ENCODE peak calls at places on chromosome 2, in seven cellular contexts. One of them, this sample, is unnamed.
A peak's percentile ranks its signal among the peaks of the same experiment; 100 is the strongest.

GRCh38 chr2:234287650-234288049 is 209.2 kb downstream of the ARL4C start:
- DNase-seq in HepG2: no peak
- DNase-seq in HCT116: no peak
- DNase-seq in K562: no peak
- DNase-seq in SK-N-SH: no peak
- DNase-seq in H1: no peak
- DNase-seq in GM12878: no peak
- DNase-seq in this sample: no peak

GRCh38 chr2:183123959-183124221 is 353 bp upstream of the NUP35 start:
- DNase-seq in HepG2: no peak
- DNase-seq in HCT116: no peak
- DNase-seq in K562: no peak
- DNase-seq in SK-N-SH: no peak
- DNase-seq in H1: no peak
- DNase-seq in GM12878: no peak
- DNase-seq in this sample: no peak

GRCh38 chr2:99881901-99882591 is 260.3 kb downstream of the AFF3 start:
- DNase-seq in HepG2: no peak
- DNase-seq in HCT116: no peak
- DNase-seq in K562: no peak
- DNase-seq in SK-N-SH: peak; percentile 47
- DNase-seq in H1: no peak
- DNase-seq in GM12878: no peak
- DNase-seq in this sample: peak; percentile 40

GRCh38 chr2:8657423-8658062 is 24.3 kb upstream of the ID2 start:
- DNase-seq in HepG2: no peak
- DNase-seq in HCT116: no peak
- DNase-seq in K562: no peak
- DNase-seq in SK-N-SH: no peak
- DNase-seq in H1: no peak
- DNase-seq in GM12878: no peak
- DNase-seq in this sample: no peak

GRCh38 chr2:178233428-178233827 is 39.1 kb downstream of the OSBPL6 start:
- DNase-seq in HepG2: no peak
- DNase-seq in HCT116: no peak
- DNase-seq in K562: no peak
- DNase-seq in SK-N-SH: no peak
- DNase-seq in H1: no peak
- DNase-seq in GM12878: no peak
- DNase-seq in this sample: no peak

GRCh38 chr2:209368406-209368805 is 55.4 kb upstream of the MAP2 start:
- DNase-seq in HepG2: no peak
- DNase-seq in HCT116: no peak
- DNase-seq in K562: no peak
- DNase-seq in SK-N-SH: no peak
- DNase-seq in H1: no peak
- DNase-seq in GM12878: no peak
- DNase-seq in this sample: peak; percentile 4

GRCh38 chr2:173647681-173648350 is 293.1 kb downstream of the CDCA7 start:
- DNase-seq in HepG2: no peak
- DNase-seq in HCT116: no peak
- DNase-seq in K562: no peak
- DNase-seq in SK-N-SH: no peak
- DNase-seq in H1: no peak
- DNase-seq in GM12878: no peak
- DNase-seq in this sample: no peak

GRCh38 chr2:106781196-106781595 is 104.8 kb downstream of the ST6GAL2 start:
- DNase-seq in HepG2: no peak
- DNase-seq in HCT116: no peak
- DNase-seq in K562: no peak
- DNase-seq in SK-N-SH: no peak
- DNase-seq in H1: no peak
- DNase-seq in GM12878: no peak
- DNase-seq in this sample: no peak

GRCh38 chr2:69436594-69436936 is 670 bp downstream of the NFU1 start:
- DNase-seq in HepG2: no peak
- DNase-seq in HCT116: no peak
- DNase-seq in K562: no peak
- DNase-seq in SK-N-SH: no peak
- DNase-seq in H1: no peak
- DNase-seq in GM12878: peak; percentile 36
- DNase-seq in this sample: peak; percentile 21

GRCh38 chr2:239399404-239399999 is 1.3 kb downstream of the HDAC4 start:
- DNase-seq in HepG2: peak; percentile 75
- DNase-seq in HCT116: no peak
- DNase-seq in K562: peak; percentile 10
- DNase-seq in SK-N-SH: peak; percentile 54
- DNase-seq in H1: no peak
- DNase-seq in GM12878: no peak
- DNase-seq in this sample: no peak

GRCh38 chr2:207051345-207051959 is 112.1 kb downstream of the CPO start:
- DNase-seq in HepG2: no peak
- DNase-seq in HCT116: no peak
- DNase-seq in K562: no peak
- DNase-seq in SK-N-SH: no peak
- DNase-seq in H1: no peak
- DNase-seq in GM12878: no peak
- DNase-seq in this sample: no peak

GRCh38 chr2:46929612-46930011 is 14.0 kb upstream of the MCFD2 start:
- DNase-seq in HepG2: no peak
- DNase-seq in HCT116: no peak
- DNase-seq in K562: no peak
- DNase-seq in SK-N-SH: no peak
- DNase-seq in H1: no peak
- DNase-seq in GM12878: no peak
- DNase-seq in this sample: no peak

GRCh38 chr2:71683070-71683469 is 229.7 kb downstream of the DYSF start:
- DNase-seq in HepG2: no peak
- DNase-seq in HCT116: no peak
- DNase-seq in K562: no peak
- DNase-seq in SK-N-SH: no peak
- DNase-seq in H1: no peak
- DNase-seq in GM12878: no peak
- DNase-seq in this sample: no peak

GRCh38 chr2:23616630-23617029 is 231.7 kb downstream of the KLHL29 start:
- DNase-seq in HepG2: no peak
- DNase-seq in HCT116: no peak
- DNase-seq in K562: no peak
- DNase-seq in SK-N-SH: no peak
- DNase-seq in H1: no peak
- DNase-seq in GM12878: no peak
- DNase-seq in this sample: no peak

GRCh38 chr2:28457237-28457636 is 38.6 kb upstream of the PLB1 start:
- DNase-seq in HepG2: no peak
- DNase-seq in HCT116: no peak
- DNase-seq in K562: peak; percentile 31
- DNase-seq in SK-N-SH: no peak
- DNase-seq in H1: no peak
- DNase-seq in GM12878: no peak
- DNase-seq in this sample: no peak

GRCh38 chr2:127025357-127026062 is 81.4 kb downstream of the BIN1 start:
- DNase-seq in HepG2: no peak
- DNase-seq in HCT116: no peak
- DNase-seq in K562: peak; percentile 20
- DNase-seq in SK-N-SH: peak; percentile 89
- DNase-seq in H1: peak; percentile 57
- DNase-seq in GM12878: no peak
- DNase-seq in this sample: no peak

GRCh38 chr2:83160571-83160970 is 1298.5 kb downstream of the SUCLG1 start:
- DNase-seq in HepG2: no peak
- DNase-seq in HCT116: no peak
- DNase-seq in K562: no peak
- DNase-seq in SK-N-SH: no peak
- DNase-seq in H1: no peak
- DNase-seq in GM12878: no peak
- DNase-seq in this sample: no peak

GRCh38 chr2:182077451-182078142 is 91.9 kb downstream of the PPP1R1C start:
- DNase-seq in HepG2: peak; percentile 79
- DNase-seq in HCT116: peak; percentile 81
- DNase-seq in K562: peak; percentile 7
- DNase-seq in SK-N-SH: peak; percentile 28
- DNase-seq in H1: no peak
- DNase-seq in GM12878: no peak
- DNase-seq in this sample: peak; percentile 85

GRCh38 chr2:84811839-84812238 is 69.0 kb downstream of the TRABD2A start:
- DNase-seq in HepG2: no peak
- DNase-seq in HCT116: no peak
- DNase-seq in K562: no peak
- DNase-seq in SK-N-SH: no peak
- DNase-seq in H1: no peak
- DNase-seq in GM12878: no peak
- DNase-seq in this sample: no peak

GRCh38 chr2:199460101-199460671 is 2.4 kb upstream of the SATB2 start:
- DNase-seq in HepG2: no peak
- DNase-seq in HCT116: peak; percentile 22
- DNase-seq in K562: no peak
- DNase-seq in SK-N-SH: no peak
- DNase-seq in H1: no peak
- DNase-seq in GM12878: no peak
- DNase-seq in this sample: no peak

DNA sequence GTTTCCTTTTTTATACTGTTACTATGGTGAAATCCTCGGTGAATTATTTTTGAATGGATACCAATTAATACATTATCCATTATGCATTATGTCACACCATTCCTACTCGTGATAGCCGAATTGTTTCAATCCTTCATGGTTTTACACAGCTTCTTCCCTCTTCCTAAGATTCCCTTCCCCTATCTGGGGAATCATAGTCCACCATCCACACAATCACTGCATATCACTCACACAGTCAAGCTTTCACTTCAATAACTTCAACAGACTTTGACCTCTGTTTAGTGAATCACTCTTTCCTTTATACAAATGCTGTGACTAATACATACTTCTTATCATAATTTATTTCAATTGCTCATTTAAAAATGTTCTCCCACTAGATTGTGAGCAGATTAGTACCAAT is 1108.1 kb upstream of the LRRTM1 start:
- DNase-seq in HepG2: no peak
- DNase-seq in HCT116: no peak
- DNase-seq in K562: no peak
- DNase-seq in SK-N-SH: no peak
- DNase-seq in H1: no peak
- DNase-seq in GM12878: no peak
- DNase-seq in this sample: no peak
- TF ChIP-seq JUND in HepG2: no peak
- TF ChIP-seq JUND in HCT116: no peak
- TF ChIP-seq JUND in K562: no peak
- TF ChIP-seq JUND in SK-N-SH: no peak
- TF ChIP-seq JUND in H1: no peak
- TF ChIP-seq JUND in GM12878: no peak
- TF ChIP-seq JUND in this sample: no peak

DNA sequence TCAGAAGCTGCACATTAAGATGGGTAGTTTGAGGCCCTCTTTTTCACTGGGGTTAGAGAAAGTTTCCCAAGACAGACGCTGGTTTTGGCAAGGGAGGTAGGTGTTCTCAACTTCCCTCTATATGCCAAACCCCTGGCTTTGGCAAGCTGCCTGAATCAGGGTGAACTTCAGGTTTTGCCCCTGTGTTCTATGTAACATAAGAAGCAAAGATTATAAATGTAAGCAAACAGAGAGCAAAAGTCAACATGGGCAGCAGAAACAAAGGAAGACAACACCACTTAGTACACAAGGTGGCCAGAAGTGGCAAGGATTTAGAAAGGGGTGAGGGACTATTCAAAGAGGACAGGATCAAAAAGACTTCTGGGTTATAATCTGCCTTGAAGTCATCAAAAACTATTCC is 70.5 kb upstream of the TFCP2L1 start:
- DNase-seq in HepG2: peak; percentile 59
- DNase-seq in HCT116: no peak
- DNase-seq in K562: no peak
- DNase-seq in SK-N-SH: no peak
- DNase-seq in H1: no peak
- DNase-seq in GM12878: no peak
- DNase-seq in this sample: peak; percentile 27
- TF ChIP-seq JUND in HepG2: no peak
- TF ChIP-seq JUND in HCT116: no peak
- TF ChIP-seq JUND in K562: no peak
- TF ChIP-seq JUND in SK-N-SH: no peak
- TF ChIP-seq JUND in H1: no peak
- TF ChIP-seq JUND in GM12878: no peak
- TF ChIP-seq JUND in this sample: no peak

DNA sequence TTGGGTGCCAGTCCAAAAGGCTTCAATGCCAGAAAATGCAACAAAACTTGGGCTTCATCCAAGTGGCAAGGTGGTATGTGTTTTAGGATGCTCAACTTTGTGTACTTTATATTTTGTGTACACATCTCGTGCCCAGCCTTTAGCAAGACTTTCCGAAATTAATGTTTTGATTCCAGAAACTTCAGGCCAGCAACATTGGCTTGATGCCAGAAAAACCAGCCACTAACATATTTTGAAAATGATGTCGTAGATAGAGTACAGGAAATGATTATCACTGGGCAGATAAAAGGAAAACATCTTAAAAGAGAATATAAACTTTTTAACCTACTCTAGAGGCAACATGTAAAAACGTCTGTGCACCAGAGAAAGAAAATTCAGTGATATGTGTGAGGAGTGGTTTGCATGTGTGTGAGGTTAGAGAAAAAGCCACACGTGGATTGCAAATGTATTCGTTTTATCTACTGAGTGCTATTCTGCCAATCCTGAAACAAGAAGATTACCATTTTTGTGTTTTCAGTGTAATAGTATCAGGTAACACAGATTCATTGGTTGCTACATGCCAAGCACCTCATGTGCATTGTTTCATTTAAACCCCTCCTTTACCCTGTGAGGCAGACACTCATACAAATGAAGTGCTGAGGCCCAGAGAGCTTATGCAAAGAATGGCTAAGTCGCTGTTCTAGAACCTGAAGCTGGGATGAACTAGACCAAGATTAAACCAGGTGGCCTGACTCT is 264.8 kb downstream of the C1D start:
- DNase-seq in HepG2: no peak
- DNase-seq in HCT116: no peak
- DNase-seq in K562: no peak
- DNase-seq in SK-N-SH: no peak
- DNase-seq in H1: no peak
- DNase-seq in GM12878: no peak
- DNase-seq in this sample: no peak
- TF ChIP-seq JUND in HepG2: no peak
- TF ChIP-seq JUND in HCT116: no peak
- TF ChIP-seq JUND in K562: no peak
- TF ChIP-seq JUND in SK-N-SH: peak; percentile 24
- TF ChIP-seq JUND in H1: no peak
- TF ChIP-seq JUND in GM12878: no peak
- TF ChIP-seq JUND in this sample: no peak

GRCh38 chr2:74440378-74441110 is 1.2 kb downstream of the RTKN start:
- DNase-seq in HepG2: peak; percentile 95
- DNase-seq in HCT116: peak; percentile 80
- DNase-seq in K562: peak; percentile 99
- DNase-seq in SK-N-SH: peak; percentile 99
- DNase-seq in H1: no peak
- DNase-seq in GM12878: no peak
- DNase-seq in this sample: peak; percentile 96
- TF ChIP-seq JUND in HepG2: peak; percentile 76
- TF ChIP-seq JUND in HCT116: no peak
- TF ChIP-seq JUND in K562: no peak
- TF ChIP-seq JUND in SK-N-SH: no peak
- TF ChIP-seq JUND in H1: no peak
- TF ChIP-seq JUND in GM12878: no peak
- TF ChIP-seq JUND in this sample: no peak

This sample was measured in T47D.